ENCODE peak calls at places on chromosomes 5 and 9, in seven cellular contexts. V is left ventricle myocardium inferior; P is upper lobe of right lung; U is CD8-positive, alpha-beta T cell; E is mammary epithelial cell; A is cardiac muscle cell; F is lower leg skin. S is an unnamed sample.

GRCh38 chr5:56447232-56447631 is 214.1 kb upstream of the ANKRD55 start:
- DNase-seq in V (no peak), P (no peak), U (no peak), E (no peak), A (peak), F (no peak), S (no peak)

GRCh38 chr9:134976403-134976802 is 58.7 kb upstream of the FCN1 start:
- DNase-seq in V (no peak), P (no peak), U (no peak), E (no peak), A (no peak), F (no peak), S (no peak)

GRCh38 chr9:91810286-91810905 is 139.6 kb downstream of the ROR2 start:
- DNase-seq in V (no peak), P (no peak), U (no peak), E (no peak), A (no peak), F (no peak), S (no peak)

GRCh38 chr5:178307266-178308045 is 74.9 kb upstream of the PHYKPL start:
- DNase-seq in V (no peak), P (peak), U (no peak), E (no peak), A (no peak), F (no peak), S (no peak)

GRCh38 chr9:136107953-136108647 is 10.6 kb downstream of the TMEM250 start:
- DNase-seq in V (no peak), P (no peak), U (no peak), E (peak), A (no peak), F (peak), S (no peak)

GRCh38 chr5:58107704-58108103 is 352.2 kb downstream of the PLK2 start:
- DNase-seq in V (no peak), P (no peak), U (no peak), E (peak), A (peak), F (no peak), S (peak)

GRCh38 chr9:77764894-77765780 is 117.0 kb upstream of the GNA14 start:
- DNase-seq in V (no peak), P (no peak), U (no peak), E (peak), A (peak), F (no peak), S (peak)

GRCh38 chr9:18606831-18607230 is 132.9 kb downstream of the ADAMTSL1 start:
- DNase-seq in V (no peak), P (no peak), U (no peak), E (no peak), A (peak), F (no peak), S (peak)

GRCh38 chr5:177455036-177455660 is 8.5 kb downstream of the PRR7 start:
- DNase-seq in V (peak), P (peak), U (peak), E (peak), A (peak), F (no peak), S (peak)

GRCh38 chr9:34675048-34675714 is 12.7 kb upstream of the CCL27 start:
- DNase-seq in V (peak), P (no peak), U (peak), E (peak), A (peak), F (no peak), S (peak)

GRCh38 chr5:103393131-103393754 is 134.7 kb downstream of the MACIR start:
- DNase-seq in V (peak), P (no peak), U (no peak), E (no peak), A (peak), F (peak), S (peak)

GRCh38 chr5:172437445-172438303 is 16.7 kb downstream of the SH3PXD2B start:
- DNase-seq in V (peak), P (peak), U (no peak), E (peak), A (peak), F (peak), S (peak)

GRCh38 chr5:126373621-126374416 is 49.4 kb upstream of the GRAMD2B start:
- DNase-seq in V (no peak), P (no peak), U (no peak), E (no peak), A (no peak), F (no peak), S (peak)

GRCh38 chr9:120982851-120983250 is 56.3 kb upstream of the TRAF1 start:
- DNase-seq in V (no peak), P (no peak), U (no peak), E (no peak), A (peak), F (no peak), S (no peak)

GRCh38 chr5:180470966-180471582 is 23.1 kb upstream of the CNOT6 start:
- DNase-seq in V (peak), P (peak), U (peak), E (peak), A (peak), F (peak), S (peak)

GRCh38 chr5:142404046-142404477 is 79.2 kb upstream of the SPRY4 start:
- DNase-seq in V (no peak), P (no peak), U (no peak), E (no peak), A (no peak), F (no peak), S (peak)

GRCh38 chr9:133979124-133979920 is 12.8 kb downstream of the VAV2 start:
- DNase-seq in V (peak), P (peak), U (no peak), E (no peak), A (peak), F (no peak), S (peak)

GRCh38 chr5:157076558-157076957 is 17.6 kb upstream of the HAVCR1 start:
- DNase-seq in V (no peak), P (no peak), U (no peak), E (no peak), A (no peak), F (no peak), S (peak)

GRCh38 chr5:140010798-140011197 is 32.3 kb downstream of the NRG2 start:
- DNase-seq in V (no peak), P (no peak), U (no peak), E (no peak), A (no peak), F (no peak), S (no peak)

GRCh38 chr5:140012443-140012842 is 30.7 kb downstream of the NRG2 start:
- DNase-seq in V (no peak), P (no peak), U (no peak), E (no peak), A (no peak), F (no peak), S (no peak)

GRCh38 chr5:140014751-140015150 is 28.3 kb downstream of the NRG2 start:
- DNase-seq in V (no peak), P (no peak), U (no peak), E (no peak), A (no peak), F (no peak), S (no peak)

GRCh38 chr5:140013536-140013935 is 29.6 kb downstream of the NRG2 start:
- DNase-seq in V (no peak), P (no peak), U (no peak), E (no peak), A (no peak), F (no peak), S (no peak)

DNA sequence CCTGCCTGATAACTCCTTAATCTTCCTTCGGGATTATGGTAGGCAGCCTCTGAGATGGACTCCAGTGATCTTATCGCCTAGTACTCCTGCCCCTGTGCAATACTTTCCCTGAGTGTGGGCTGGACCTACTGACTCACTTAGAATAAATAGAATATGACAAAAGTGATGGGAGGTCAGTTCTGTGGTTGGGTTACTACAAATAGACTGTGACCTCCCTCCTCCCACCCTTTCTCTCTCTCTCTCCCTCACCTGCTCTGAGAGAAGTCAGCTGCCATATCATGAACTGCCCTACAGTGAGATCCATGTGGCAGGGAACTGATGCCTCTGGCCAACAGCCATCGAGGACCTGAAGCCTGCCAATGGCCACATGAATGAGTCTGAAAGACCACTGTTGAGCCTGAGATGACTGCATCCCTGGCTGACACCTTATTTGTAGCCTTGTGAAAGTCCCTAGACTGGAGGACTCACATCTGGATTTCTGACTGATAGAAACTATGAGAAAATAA is 31.7 kb downstream of the NRG2 start:
- DNase-seq in V (peak), P (no peak), U (no peak), E (peak), A (no peak), F (no peak), S (no peak)
- H3K4me3 ChIP-seq in V (no peak), P (no peak), U (no peak), E (no peak), A (no peak), F (no peak), S (no peak)

GRCh38 chr5:33936004-33936380 is 194 bp upstream of the RXFP3 start:
- DNase-seq in V (peak), P (peak), U (peak), E (peak), A (peak), F (no peak), S (peak)
- TF ChIP-seq CTCF in V (peak), P (peak), U (no peak), E (peak), A (peak), F (no peak), S (peak)

GRCh38 chr5:127840198-127840524 is 137.0 kb downstream of the CCDC192 start:
- DNase-seq in V (no peak), P (no peak), U (no peak), E (no peak), A (peak), F (no peak), S (no peak)
- H3K4me3 ChIP-seq in V (no peak), P (no peak), U (no peak), E (no peak), A (no peak), F (no peak), S (no peak)

DNA sequence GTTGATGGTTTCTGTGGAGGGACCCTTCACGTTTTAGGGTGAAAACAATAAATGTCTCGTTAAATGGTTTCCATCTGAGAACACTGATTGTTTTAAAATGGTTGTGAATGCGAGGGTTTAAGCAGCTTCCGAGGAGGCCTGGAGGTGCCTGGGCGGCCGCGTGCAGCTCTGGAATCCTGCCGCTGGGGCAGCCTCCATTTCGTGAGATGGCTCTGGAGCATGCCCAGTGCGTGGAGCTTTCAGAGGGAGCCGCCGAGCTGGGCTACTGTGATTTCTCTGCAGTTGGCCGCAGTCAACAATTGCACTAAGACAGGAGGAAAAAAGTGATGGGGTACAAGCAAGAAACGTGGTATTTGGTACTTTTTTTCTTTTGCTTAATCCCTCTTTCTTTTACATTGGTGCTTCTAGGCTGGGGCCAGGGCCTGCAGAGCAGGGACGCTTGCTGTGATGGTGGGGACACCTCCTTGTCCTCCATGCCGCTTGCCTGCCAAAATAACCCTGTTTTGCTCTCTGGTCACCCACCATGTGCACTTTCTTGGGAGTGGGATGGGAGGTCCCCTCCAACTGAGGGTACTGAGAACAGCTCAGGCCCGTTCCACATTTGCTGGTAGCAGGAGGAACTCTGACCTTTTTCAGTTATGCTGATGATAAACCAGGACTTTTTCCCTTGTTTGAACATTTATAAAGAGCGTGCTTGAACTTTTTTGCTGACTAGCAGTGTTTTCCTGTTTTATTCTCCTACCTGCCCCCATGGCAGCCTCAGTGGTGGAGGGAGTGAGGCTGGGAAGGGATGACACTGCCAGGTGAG is 47.1 kb downstream of the EHMT1 start:
- DNase-seq in V (no peak), P (peak), U (no peak), E (no peak), A (no peak), F (no peak), S (peak)
- TF ChIP-seq CTCF in V (no peak), P (no peak), U (no peak), E (no peak), A (no peak), F (no peak), S (peak)

DNA sequence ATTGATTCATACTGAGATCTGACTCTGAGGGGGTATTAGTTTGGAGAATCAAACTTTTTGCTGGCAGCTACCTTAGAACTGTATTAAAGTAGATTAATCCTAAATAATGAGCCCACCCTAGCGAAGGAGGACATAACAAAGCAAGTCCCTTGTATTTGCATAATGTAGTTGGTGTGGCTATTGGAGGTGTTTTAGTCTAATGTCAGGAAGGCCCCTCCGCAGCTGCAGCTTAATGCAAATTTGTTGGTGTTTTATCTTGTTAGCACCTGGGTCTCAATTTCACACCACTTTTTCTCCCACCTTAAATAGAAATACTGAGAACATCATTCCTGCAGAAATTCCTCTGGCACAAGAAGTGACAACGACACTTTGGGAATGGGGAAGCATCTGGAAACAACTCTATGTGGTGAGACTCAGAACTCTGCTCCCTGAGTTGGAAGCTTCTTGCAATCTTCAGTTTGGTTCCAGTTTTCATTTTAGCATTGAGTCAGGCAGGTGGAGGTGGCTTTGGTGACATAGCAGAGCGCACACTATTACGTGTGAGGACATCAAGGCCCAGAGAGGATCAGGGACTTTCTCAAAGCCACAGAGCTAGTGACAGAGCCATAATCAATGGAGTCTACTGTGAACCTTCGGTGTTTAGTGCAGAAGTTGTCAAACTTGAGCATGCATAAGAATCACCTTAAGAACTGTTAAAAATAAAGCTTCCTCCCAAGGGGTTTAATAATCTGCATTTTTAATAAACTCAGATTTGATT is 33.9 kb downstream of the DOCK2 start:
- DNase-seq in V (no peak), P (no peak), U (no peak), E (no peak), A (no peak), F (no peak), S (no peak)
- H3K4me3 ChIP-seq in V (no peak), P (no peak), U (no peak), E (no peak), A (no peak), F (no peak), S (no peak)

GRCh38 chr5:13910637-13911288 is 33.7 kb downstream of the DNAH5 start:
- DNase-seq in V (no peak), P (no peak), U (no peak), E (no peak), A (no peak), F (no peak), S (no peak)

GRCh38 chr5:13913962-13914361 is 30.5 kb downstream of the DNAH5 start:
- DNase-seq in V (no peak), P (no peak), U (no peak), E (peak), A (no peak), F (no peak), S (no peak)

GRCh38 chr5:13909271-13909670 is 35.2 kb downstream of the DNAH5 start:
- DNase-seq in V (no peak), P (no peak), U (no peak), E (no peak), A (no peak), F (no peak), S (no peak)

GRCh38 chr5:13910227-13910626 is 34.3 kb downstream of the DNAH5 start:
- DNase-seq in V (no peak), P (no peak), U (no peak), E (peak), A (no peak), F (no peak), S (no peak)
- TF ChIP-seq CTCF in V (no peak), P (no peak), U (no peak), E (no peak), A (no peak), F (no peak), S (no peak)

GRCh38 chr9:114587345-114588149 is at the start of gene ATP6V1G1:
- DNase-seq in V (peak), P (peak), U (peak), E (peak), A (peak), F (peak), S (peak)
- H3K4me3 ChIP-seq in V (peak), P (peak), U (peak), E (peak), A (peak), F (peak), S (peak)

S was measured in astrocyte of the spinal cord.